ENCODE peak calls at places on chromosomes 6 and 20, in four cellular contexts. A is adipocyte, L is right lobe of liver, M is H9. D is an unnamed sample. For H3K9me3, the result is how much of the 10 kb centered on the place peaks cover.

GRCh38 chr6:45367999-45368398 is 9.7 kb downstream of the SUPT3H start:
- DNase-seq in A (no peak), L (no peak), M (no peak), D (no peak)

GRCh38 chr6:131101911-131102680 is 33.2 kb upstream of the AKAP7 start:
- DNase-seq in A (no peak), L (no peak), M (no peak), D (no peak)

GRCh38 chr6:148177589-148178233 is 164.9 kb upstream of the SASH1 start:
- DNase-seq in A (peak), L (peak), M (peak), D (peak)

GRCh38 chr6:154931741-154932424 is 63.2 kb upstream of the TIAM2 start:
- DNase-seq in A (peak), L (no peak), M (no peak), D (no peak)

GRCh38 chr6:29631209-29631810 is 1.7 kb downstream of the GABBR1 start:
- DNase-seq in A (no peak), L (no peak), M (peak), D (no peak)

GRCh38 chr6:110053395-110054240 is 75.5 kb downstream of the GPR6 start:
- DNase-seq in A (peak), L (no peak), M (no peak), D (peak)

GRCh38 chr6:17179246-17180073 is 77.6 kb downstream of the STMND1 start:
- DNase-seq in A (no peak), L (no peak), M (no peak), D (no peak)

GRCh38 chr6:32614366-32615081 is 22.7 kb upstream of the HLA-DQA1 start:
- DNase-seq in A (no peak), L (no peak), M (peak), D (no peak)

GRCh38 chr6:829646-830045 is 136.7 kb upstream of the EXOC2 start:
- DNase-seq in A (no peak), L (no peak), M (peak), D (peak)

GRCh38 chr6:15301179-15302006 is 55.5 kb downstream of the JARID2 start:
- DNase-seq in A (no peak), L (no peak), M (no peak), D (no peak)

GRCh38 chr6:89792881-89793280 is 26.7 kb downstream of the MDN1 start:
- DNase-seq in A (peak), L (peak), M (peak), D (no peak)

GRCh38 chr6:25352265-25352664 is 73.1 kb downstream of the CARMIL1 start:
- DNase-seq in A (no peak), L (no peak), M (no peak), D (no peak)

GRCh38 chr20:63433756-63434531 is 38.5 kb downstream of the KCNQ2 start:
- DNase-seq in A (no peak), L (no peak), M (no peak), D (no peak)

GRCh38 chr6:28634406-28634757 is 108.7 kb downstream of the GPX5 start:
- DNase-seq in A (no peak), L (no peak), M (no peak), D (no peak)

GRCh38 chr20:8254911-8255582 is 123.0 kb downstream of the PLCB1 start:
- DNase-seq in A (peak), L (no peak), M (no peak), D (peak)

GRCh38 chr6:39980839-39981580 is 46.7 kb upstream of the MOCS1 start:
- DNase-seq in A (peak), L (no peak), M (peak), D (peak)

GRCh38 chr6:88881451-88881850 is 82.0 kb downstream of the RNGTT start:
- DNase-seq in A (peak), L (no peak), M (no peak), D (no peak)

GRCh38 chr6:42339991-42340401 is 111.7 kb downstream of the TRERF1 start:
- DNase-seq in A (no peak), L (no peak), M (no peak), D (peak)

GRCh38 chr6:56595490-56596122 is 47.1 kb downstream of the DST start:
- DNase-seq in A (peak), L (no peak), M (peak), D (no peak)

GRCh38 chr20:24968278-24968677 is 19.2 kb downstream of the CST7 start:
- DNase-seq in A (no peak), L (peak), M (peak), D (peak)

GRCh38 chr6:134176283-134176975 is 124.0 kb upstream of the SLC2A12 start:
- DNase-seq in A (peak), L (peak), M (peak), D (no peak)

GRCh38 chr6:21455071-21455470 is 138.5 kb upstream of the SOX4 start:
- DNase-seq in A (no peak), L (no peak), M (no peak), D (no peak)

GRCh38 chr6:5305968-5306626 is 44.8 kb downstream of the FARS2 start:
- DNase-seq in A (no peak), L (no peak), M (no peak), D (no peak)

GRCh38 chr6:56435754-56436153 is 188.4 kb upstream of the COL21A1 start:
- DNase-seq in A (no peak), L (no peak), M (no peak), D (no peak)

GRCh38 chr6:12875061-12875460 is 158.5 kb downstream of the PHACTR1 start:
- DNase-seq in A (no peak), L (no peak), M (no peak), D (peak)

GRCh38 chr6:43951063-43951755 is 176.0 kb downstream of the MRPL14 start:
- DNase-seq in A (peak), L (peak), M (peak), D (peak)

GRCh38 chr6:5361371-5361770 is 100.1 kb downstream of the FARS2 start:
- DNase-seq in A (peak), L (no peak), M (no peak), D (peak)

GRCh38 chr6:166029506-166029905 is 138.1 kb downstream of the TBXT start:
- DNase-seq in A (no peak), L (no peak), M (no peak), D (no peak)

GRCh38 chr6:124066995-124067552 is 263.4 kb downstream of the NKAIN2 start:
- DNase-seq in A (no peak), L (no peak), M (no peak), D (no peak)

GRCh38 chr6:90885611-90886056 is 298.8 kb upstream of the MAP3K7 start:
- DNase-seq in A (peak), L (no peak), M (no peak), D (no peak)

GRCh38 chr6:70884074-70884983 is 72.5 kb downstream of the B3GAT2 start:
- DNase-seq in A (peak), L (peak), M (peak), D (peak)

GRCh38 chr20:21504323-21504722 is 9.5 kb downstream of the NKX2-2 start:
- DNase-seq in A (no peak), L (no peak), M (no peak), D (no peak)

GRCh38 chr20:35327074-35327976 is 35.1 kb upstream of the FAM83C start:
- DNase-seq in A (no peak), L (peak), M (no peak), D (no peak)

GRCh38 chr6:142915129-142915697 is 29.8 kb downstream of the HIVEP2 start:
- DNase-seq in A (peak), L (no peak), M (no peak), D (no peak)

GRCh38 chr6:25013249-25013648 is 77.5 kb upstream of the RIPOR2 start:
- DNase-seq in A (no peak), L (no peak), M (no peak), D (no peak)

GRCh38 chr20:1835531-1835930 is 59.7 kb upstream of the SIRPA start:
- DNase-seq in A (no peak), L (no peak), M (no peak), D (no peak)

GRCh38 chr6:169933251-169933821 is 181.9 kb downstream of the ERMARD start:
- DNase-seq in A (no peak), L (no peak), M (no peak), D (no peak)

GRCh38 chr6:169934699-169935347 is 183.4 kb downstream of the ERMARD start:
- DNase-seq in A (no peak), L (no peak), M (no peak), D (no peak)

GRCh38 chr6:169932491-169932890 is 181.1 kb downstream of the ERMARD start:
- DNase-seq in A (no peak), L (no peak), M (no peak), D (no peak)

GRCh38 chr6:169935348-169935718 is 183.9 kb downstream of the ERMARD start:
- DNase-seq in A (no peak), L (no peak), M (no peak), D (no peak)

DNA sequence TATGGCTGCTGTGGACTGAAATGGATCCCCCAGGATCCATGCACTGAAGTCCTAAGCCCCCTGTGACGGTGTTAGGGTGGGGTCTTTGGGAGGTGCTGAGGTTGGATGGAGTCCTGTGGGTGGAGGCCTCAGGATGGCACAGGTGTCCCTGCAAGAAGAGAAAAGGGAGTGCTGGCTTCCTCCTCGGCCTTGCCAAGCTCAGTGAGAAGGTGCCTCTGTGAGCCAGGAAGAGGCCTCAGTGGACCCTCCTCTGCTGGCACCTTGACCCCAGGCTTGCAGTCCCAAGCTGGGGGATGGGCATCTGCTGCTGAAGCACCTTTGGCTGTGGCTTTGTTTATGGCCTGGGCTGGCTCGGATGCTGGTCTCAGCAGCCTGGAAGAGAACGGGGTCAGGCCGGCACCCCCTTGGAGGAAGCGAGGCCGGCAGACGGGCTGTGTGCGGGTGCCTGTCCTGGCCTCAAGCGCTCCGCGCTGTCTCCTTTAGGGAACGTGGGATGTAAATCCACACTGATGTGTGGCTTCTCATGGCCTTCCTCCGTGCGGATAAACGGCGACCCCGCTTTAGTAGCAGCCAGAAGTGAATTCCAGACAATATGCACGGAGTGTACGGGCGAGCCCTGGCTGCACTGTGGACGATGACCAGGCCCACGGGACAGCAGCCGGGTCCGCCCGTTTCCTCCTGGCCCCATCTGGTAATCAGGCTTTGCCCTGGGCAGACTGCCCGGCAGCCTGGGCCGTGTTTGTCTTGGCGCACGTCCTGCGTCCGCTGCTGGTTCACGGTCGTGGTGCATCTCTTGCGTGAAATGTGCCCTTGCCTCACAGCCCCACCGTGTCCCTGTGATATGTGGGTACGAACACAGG is 182.6 kb downstream of the ERMARD start:
- DNase-seq in A (no peak), L (peak), M (no peak), D (no peak)
- H3K9me3 ChIP-seq in A (under half), L (under half), M (under half), D (under half)

DNA sequence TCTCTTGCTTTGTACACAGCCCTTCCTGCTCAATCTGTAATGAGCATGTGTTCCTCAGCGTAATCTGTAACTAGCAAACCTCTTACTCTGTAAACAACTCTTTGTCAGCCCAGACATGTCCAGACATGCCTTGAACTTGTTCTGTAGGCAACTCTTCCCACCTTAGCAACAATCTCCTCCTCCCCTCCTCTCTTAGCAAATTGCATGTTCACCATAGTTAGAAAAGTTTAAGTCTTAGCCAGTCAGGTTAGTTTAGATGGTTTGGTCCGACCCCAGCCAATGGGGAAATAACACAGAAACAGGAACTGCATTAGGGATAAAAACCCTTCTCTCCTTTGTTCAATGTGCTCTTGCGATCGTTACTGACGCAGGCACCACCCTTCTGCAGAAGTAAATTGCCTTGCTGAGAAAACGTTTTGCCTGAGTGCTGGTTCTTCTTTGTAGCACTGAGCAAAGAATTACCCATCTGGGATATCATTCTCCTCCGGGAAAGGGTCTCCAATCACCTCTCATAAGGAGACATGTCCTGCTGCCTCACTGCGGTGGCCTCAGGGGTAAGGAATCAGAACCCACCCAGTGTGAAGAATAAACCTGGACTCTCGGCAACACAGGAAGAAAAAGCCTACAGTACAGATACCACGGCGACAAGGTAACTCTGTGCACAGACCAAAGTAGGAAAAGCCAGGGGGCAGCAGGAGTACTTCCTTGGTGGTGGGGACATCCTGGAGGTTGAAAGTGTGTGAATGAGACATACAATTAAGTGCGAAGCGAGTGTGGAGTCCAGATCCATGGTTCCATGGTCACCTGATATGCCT is 26.2 kb downstream of the PLN start:
- DNase-seq in A (no peak), L (no peak), M (peak), D (no peak)
- H3K9me3 ChIP-seq in A (under half), L (under half), M (under half), D (under half)

GRCh38 chr6:27281569-27281968 is 30.5 kb downstream of the POM121L2 start:
- DNase-seq in A (no peak), L (no peak), M (no peak), D (no peak)
- H3K9me3 ChIP-seq in A (under half), L (under half), M (under half), D (under half)

DNA sequence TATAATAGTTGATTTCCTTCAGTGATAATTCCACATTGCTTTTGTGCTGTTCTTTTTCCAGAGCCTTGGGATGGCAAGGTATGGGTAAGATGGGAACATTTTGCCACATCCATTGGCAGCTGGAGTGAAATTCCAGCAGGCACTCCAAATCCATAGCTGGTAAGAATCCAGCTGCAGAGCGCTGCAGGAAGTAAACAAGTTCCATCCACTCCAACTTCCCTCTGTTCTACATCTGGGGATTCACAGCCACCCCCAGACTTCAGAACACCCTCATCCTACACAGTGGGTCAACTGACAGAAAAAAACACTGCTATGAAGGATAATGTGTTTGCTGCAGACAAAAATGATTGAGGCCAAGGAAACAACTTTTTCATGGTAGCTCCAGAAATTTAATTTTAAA is 747.8 kb downstream of the MAFB start:
- DNase-seq in A (no peak), L (no peak), M (no peak), D (no peak)
- H3K9me3 ChIP-seq in A (under half), L (under half), M (under half), D (under half)

DNA sequence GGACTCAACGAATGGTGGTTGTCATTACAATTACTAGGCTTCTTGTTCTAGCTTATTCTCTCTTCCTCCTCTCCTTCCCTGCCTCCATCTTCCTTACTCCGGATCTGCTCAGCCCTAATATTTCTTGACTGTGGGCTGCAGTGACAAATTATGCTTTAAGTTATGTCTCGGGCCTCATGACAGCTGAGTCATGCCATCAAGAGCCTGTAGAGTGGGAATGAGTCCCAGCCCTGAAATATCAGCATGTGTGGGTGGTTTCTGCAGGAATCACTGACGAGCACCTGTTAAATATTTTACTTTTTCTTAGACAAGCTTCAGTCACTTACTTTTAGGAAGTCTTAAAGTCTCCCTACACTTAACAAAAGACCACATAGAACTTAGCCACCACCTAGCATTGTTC is 83.1 kb upstream of the CBLN4 start:
- DNase-seq in A (no peak), L (no peak), M (no peak), D (no peak)
- H3K9me3 ChIP-seq in A (under half), L (under half), M (half or more), D (under half)

DNA sequence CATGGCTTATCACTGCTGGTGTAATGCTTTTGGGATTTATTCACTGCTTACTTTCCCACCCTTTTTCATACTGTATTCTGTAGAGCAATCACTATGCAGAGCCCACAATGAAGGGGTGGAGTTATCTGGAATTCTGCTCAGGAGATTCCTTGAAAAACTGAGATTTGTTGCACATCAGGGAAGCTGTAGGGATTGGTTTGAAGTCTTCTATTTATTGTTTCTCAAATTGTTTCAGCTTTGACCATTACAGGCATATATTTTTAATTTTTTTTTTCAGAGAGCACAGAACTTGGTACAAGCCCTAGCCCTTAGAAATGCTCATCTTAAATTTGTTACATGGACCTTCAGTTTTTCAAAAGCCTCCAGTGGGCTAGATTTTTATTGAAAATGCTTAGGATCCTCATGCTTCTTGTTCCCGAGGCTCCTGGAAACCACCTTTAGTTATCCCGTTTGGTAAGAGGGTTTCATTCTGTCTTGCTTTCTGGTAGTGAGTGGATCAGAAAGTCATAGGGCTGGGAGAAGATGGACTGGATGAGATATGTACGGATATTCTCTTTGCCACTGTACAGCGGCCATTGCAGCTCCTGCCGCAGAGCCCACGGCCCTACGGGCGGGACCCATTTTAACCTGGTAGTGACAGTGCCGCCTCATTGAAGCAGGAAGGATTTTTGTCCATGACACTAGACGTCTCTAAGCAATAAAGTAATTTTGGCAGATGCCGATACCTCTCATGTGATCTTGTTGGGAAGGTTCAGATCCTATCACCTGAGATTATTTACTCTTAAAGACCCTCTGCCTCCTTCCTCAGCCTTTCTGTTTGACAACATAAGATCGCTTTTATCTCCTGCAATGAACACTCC is 45.3 kb upstream of the ZNF184 start:
- DNase-seq in A (no peak), L (no peak), M (no peak), D (no peak)
- H3K9me3 ChIP-seq in A (under half), L (under half), M (under half), D (under half)

D was measured in SJSA1.